ENCODE peak calls at places on chromosomes 3 and 15, in five cellular contexts. D is GM12878, H is K562, N is HCT116, M is HepG2. T is an unnamed sample.

GRCh38 chr3:33111581-33111980 is 2.2 kb upstream of the CRTAP start:
- ATAC-seq in D (peak), M (no peak), N (no peak), H (no peak), T (no peak)

GRCh38 chr15:74631935-74632560 is 16.4 kb downstream of the CLK3 start:
- ATAC-seq in N (peak), H (peak), D (peak), M (peak), T (peak)

GRCh38 chr3:185759523-185759922 is 65.3 kb downstream of the IGF2BP2 start:
- ATAC-seq in N (no peak), M (no peak), H (peak), D (no peak), T (no peak)

GRCh38 chr3:182500294-182500693 is 293.0 kb upstream of the ATP11B start:
- ATAC-seq in H (no peak), N (no peak), D (no peak), M (no peak), T (no peak)

GRCh38 chr15:23857028-23857641 is 170.0 kb upstream of the NDN start:
- ATAC-seq in H (peak), N (no peak), M (peak), D (no peak), T (no peak)

GRCh38 chr3:100971776-100972175 is 21.4 kb downstream of the ABI3BP start:
- ATAC-seq in D (no peak), N (no peak), M (no peak), H (no peak), T (no peak)

GRCh38 chr3:100535610-100535943 is 43.2 kb downstream of the TMEM45A start:
- ATAC-seq in N (no peak), D (no peak), M (no peak), H (no peak), T (peak)

GRCh38 chr3:112111785-112112402 is 21.2 kb downstream of the GCSAM start:
- ATAC-seq in N (peak), M (peak), D (peak), H (peak), T (no peak)

GRCh38 chr3:29486087-29486486 is 205.2 kb downstream of the RBMS3 start:
- ATAC-seq in N (no peak), D (peak), H (no peak), M (no peak), T (peak)

GRCh38 chr3:107753494-107753893 is 230.7 kb downstream of the BBX start:
- ATAC-seq in M (peak), N (peak), D (peak), H (peak), T (no peak)

GRCh38 chr3:150762662-150763121 is 277 bp downstream of the SIAH2 start:
- ATAC-seq in H (no peak), N (no peak), M (no peak), D (no peak), T (no peak)

GRCh38 chr3:45367451-45367850 is 20.9 kb upstream of the LARS2 start:
- ATAC-seq in D (no peak), N (peak), M (no peak), H (no peak), T (no peak)

GRCh38 chr3:172770382-172770781 is 19.9 kb downstream of the ECT2 start:
- ATAC-seq in H (no peak), N (no peak), D (no peak), M (no peak), T (no peak)

GRCh38 chr3:61111764-61112163 is 139.5 kb downstream of the FHIT start:
- ATAC-seq in H (no peak), D (peak), M (no peak), N (no peak), T (no peak)

GRCh38 chr3:190618349-190619030 is 104.6 kb downstream of the IL1RAP start:
- ATAC-seq in H (no peak), D (peak), N (no peak), M (no peak), T (no peak)

GRCh38 chr3:190323241-190323617 is 983 bp upstream of the CLDN1 start:
- ATAC-seq in M (no peak), D (no peak), N (no peak), H (no peak), T (no peak)

GRCh38 chr3:148950806-148951205 is 40.5 kb upstream of the GYG1 start:
- ATAC-seq in M (peak), D (peak), H (peak), N (peak), T (no peak)

GRCh38 chr3:46863261-46863782 is at the start of gene MYL3:
- ATAC-seq in N (no peak), D (no peak), H (no peak), M (no peak), T (no peak)

GRCh38 chr3:23805881-23806321 is at the start of gene UBE2E1:
- ATAC-seq in H (peak), N (peak), D (peak), M (peak), T (peak)

GRCh38 chr3:27425896-27426565 is 56.8 kb upstream of the NEK10 start:
- ATAC-seq in D (no peak), H (no peak), N (no peak), M (no peak), T (no peak)

GRCh38 chr3:73784647-73785420 is 160.1 kb upstream of the PDZRN3 start:
- ATAC-seq in M (no peak), D (no peak), H (no peak), N (no peak), T (no peak)

GRCh38 chr15:27017168-27017809 is 46.3 kb downstream of the GABRG3 start:
- ATAC-seq in H (peak), N (no peak), M (peak), D (peak), T (peak)

GRCh38 chr3:192156382-192156781 is 571.0 kb downstream of the FGF12 start:
- ATAC-seq in H (no peak), D (no peak), M (peak), N (no peak), T (no peak)

GRCh38 chr3:177551431-177551836 is 354.2 kb upstream of the TBL1XR1 start:
- ATAC-seq in D (no peak), N (peak), M (peak), H (peak), T (no peak)

GRCh38 chr15:51533672-51534398 is 88.7 kb downstream of the DMXL2 start:
- ATAC-seq in M (no peak), D (peak), N (no peak), H (no peak), T (no peak)

GRCh38 chr3:38009807-38010591 is 19.4 kb downstream of the VILL start:
- ATAC-seq in M (no peak), H (no peak), D (no peak), N (no peak), T (no peak)

GRCh38 chr15:97960364-97961066 is at the start of gene ARRDC4:
- ATAC-seq in D (peak), H (peak), M (peak), N (peak), T (peak)
- TF ChIP-seq POLR2A in D (no peak), H (peak), M (no peak), N (no peak), T (peak)

GRCh38 chr15:29570931-29571727 is 251.1 kb downstream of the TJP1 start:
- ATAC-seq in H (no peak), M (peak), N (no peak), D (no peak), T (peak)
- H3K4me3 ChIP-seq in H (no peak), M (no peak), N (no peak), D (no peak), T (peak)

DNA sequence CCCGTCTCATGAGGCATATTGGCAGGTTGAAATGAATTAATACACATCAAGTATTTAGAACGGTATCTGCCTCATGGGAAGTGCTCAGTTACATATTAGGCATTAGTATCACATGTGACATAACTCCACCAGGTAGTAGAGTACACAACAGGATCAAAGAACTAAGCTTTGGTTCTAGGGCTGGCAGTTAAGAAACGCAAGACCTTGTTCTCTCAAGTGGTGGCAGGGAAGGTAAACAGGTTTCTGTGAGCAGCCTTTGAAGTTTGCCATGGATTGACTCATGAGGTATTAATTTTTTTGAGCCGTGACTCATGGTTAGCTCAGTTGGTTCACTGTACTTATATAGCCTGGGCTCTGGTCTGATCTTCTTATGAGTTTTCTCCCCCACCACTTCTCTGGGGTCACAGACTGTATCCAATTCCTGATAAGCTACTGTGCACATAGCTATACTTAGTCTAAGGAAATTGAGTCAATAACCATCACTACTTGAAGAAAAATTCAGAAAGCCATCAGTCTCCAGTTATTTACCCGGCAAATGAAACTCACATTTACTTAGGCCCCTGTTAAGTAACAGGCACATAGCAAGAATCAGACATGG is 155.6 kb upstream of the STT3B start:
- ATAC-seq in N (peak), H (no peak), D (peak), M (peak), T (no peak)
- TF ChIP-seq POLR2AphosphoS5 in N (peak), H (no peak), D (no peak), M (no peak), T (no peak)

GRCh38 chr3:184241447-184242296 is 7.1 kb downstream of the ALG3 start:
- ATAC-seq in M (peak), N (peak), H (peak), D (peak), T (peak)
- TF ChIP-seq POLR2A in M (no peak), N (no peak), H (no peak), D (no peak), T (no peak)